ENCODE peak calls at places on chromosomes 13 and 19, in ten cellular contexts. N, X, V, Y, Z, C, T, R, O and H are unnamed samples.

GRCh38 chr19:55451163-55451521 is 8.0 kb upstream of the SHISA7 start:
- DNase-seq in X (no peak), Z (no peak), R (no peak), O (no peak), T (no peak), V (no peak), C (peak; percentile 54), Y (no peak), N (no peak), H (no peak)

GRCh38 chr19:41939861-41940442 is 11.7 kb upstream of the ERFL start:
- DNase-seq in C (peak; percentile 62), Y (no peak), T (peak; percentile 88), X (peak; percentile 14), O (no peak), R (no peak), Z (no peak), N (peak; percentile 82), V (no peak), H (peak; percentile 50)

GRCh38 chr13:93169980-93170379 is 56.6 kb upstream of the GPC6 start:
- DNase-seq in T (no peak), O (peak; percentile 46), V (peak; percentile 86), N (no peak), X (no peak), R (peak; percentile 97), Y (peak; percentile 12), C (no peak), Z (peak; percentile 34), H (no peak)

GRCh38 chr19:34712606-34713261 is 21.3 kb upstream of the ZNF181 start:
- DNase-seq in C (peak; percentile 86), V (peak; percentile 77), Z (peak; percentile 89), R (peak; percentile 82), N (peak; percentile 28), Y (peak; percentile 52), O (peak; percentile 81), X (peak; percentile 70), T (peak; percentile 56), H (no peak)

GRCh38 chr19:1279261-1279660 is 3.9 kb downstream of the FAM174C start:
- DNase-seq in T (no peak), Z (no peak), R (no peak), C (no peak), Y (no peak), O (no peak), V (no peak), N (no peak), X (no peak), H (no peak)

GRCh38 chr19:38913958-38914357 is 2.0 kb upstream of the CCER2 start:
- DNase-seq in Y (no peak), R (no peak), N (no peak), C (no peak), Z (no peak), T (no peak), O (no peak), X (no peak), V (no peak), H (no peak)

GRCh38 chr13:28034256-28034655 is 45.8 kb upstream of the URAD start:
- DNase-seq in O (no peak), N (no peak), V (no peak), R (no peak), Y (no peak), Z (no peak), C (no peak), T (no peak), X (no peak), H (no peak)

GRCh38 chr13:66501187-66501586 is 728.9 kb downstream of the PCDH9 start:
- DNase-seq in Y (no peak), R (peak; percentile 78), T (no peak), O (peak; percentile 4), C (no peak), Z (peak; percentile 59), X (no peak), V (peak; percentile 44), N (no peak), H (no peak)

GRCh38 chr19:54147676-54148075 is 10.1 kb downstream of the CNOT3 start:
- DNase-seq in N (no peak), X (no peak), O (no peak), Z (peak; percentile 52), Y (no peak), R (peak; percentile 28), V (no peak), T (no peak), C (no peak), H (no peak)

GRCh38 chr13:110638814-110639806 is 23.8 kb downstream of the NAXD start:
- DNase-seq in V (no peak), Y (no peak), C (no peak), T (no peak), O (no peak), X (no peak), Z (no peak), N (no peak), R (no peak), H (no peak)

GRCh38 chr13:59447846-59448620 is 715.7 kb downstream of the DIAPH3 start:
- DNase-seq in Z (peak; percentile 41), Y (no peak), X (no peak), V (no peak), T (no peak), R (peak; percentile 75), O (peak; percentile 71), C (peak; percentile 39), N (no peak), H (no peak)

GRCh38 chr19:17103177-17103576 is 27.6 kb downstream of the MYO9B start:
- DNase-seq in N (peak; percentile 30), Y (no peak), Z (peak; percentile 50), T (peak; percentile 49), C (peak; percentile 26), X (no peak), V (peak; percentile 58), R (peak; percentile 45), O (no peak), H (no peak)

GRCh38 chr19:49857834-49858590 is 7.1 kb downstream of the PTOV1 start:
- DNase-seq in N (no peak), T (peak; percentile 41), V (no peak), X (no peak), Z (no peak), Y (no peak), O (no peak), R (no peak), C (no peak), H (no peak)

GRCh38 chr19:39676004-39676403 is 20.3 kb downstream of the LGALS16 start:
- DNase-seq in Y (no peak), T (no peak), O (no peak), Z (no peak), X (no peak), R (no peak), C (no peak), V (peak; percentile 32), N (no peak), H (no peak)

GRCh38 chr13:77507931-77508776 is 27.4 kb upstream of the SCEL start:
- DNase-seq in O (peak; percentile 85), T (no peak), V (peak; percentile 92), N (no peak), X (no peak), Y (no peak), R (peak; percentile 49), C (no peak), Z (peak; percentile 35), H (no peak)

GRCh38 chr19:16139752-16140151 is 3.7 kb upstream of the HSH2D start:
- DNase-seq in V (no peak), C (no peak), X (no peak), Z (no peak), O (no peak), R (no peak), N (no peak), Y (no peak), T (no peak), H (no peak)

GRCh38 chr13:98842074-98842473 is 89.6 kb upstream of the SLC15A1 start:
- DNase-seq in X (peak; percentile 42), Z (no peak), C (no peak), O (no peak), V (no peak), R (no peak), N (no peak), Y (no peak), T (peak; percentile 45), H (no peak)

GRCh38 chr13:60303166-60303565 is 93.9 kb upstream of the TDRD3 start:
- DNase-seq in V (no peak), X (no peak), C (no peak), Y (no peak), T (no peak), O (no peak), R (no peak), N (no peak), Z (no peak), H (no peak)

GRCh38 chr19:18967358-18968146 is 26.5 kb upstream of the HOMER3 start:
- DNase-seq in R (peak; percentile 32), X (no peak), Z (peak; percentile 82), N (peak; percentile 12), O (peak; percentile 52), C (no peak), Y (no peak), V (peak; percentile 77), T (no peak), H (no peak)

GRCh38 chr19:5953680-5954213 is 24.2 kb downstream of the RANBP3 start:
- DNase-seq in C (no peak), V (no peak), X (no peak), R (no peak), Z (no peak), Y (no peak), O (peak; percentile 79), N (no peak), T (no peak), H (no peak)

GRCh38 chr19:54095136-54095858 is 5.3 kb downstream of the OSCAR start:
- DNase-seq in Y (no peak), T (no peak), V (no peak), Z (no peak), N (no peak), R (no peak), O (no peak), X (no peak), C (no peak), H (no peak)

GRCh38 chr19:30254214-30254613 is 118.0 kb upstream of the ZNF536 start:
- DNase-seq in R (no peak), Z (no peak), Y (no peak), C (no peak), T (no peak), N (no peak), O (no peak), X (no peak), V (no peak), H (no peak)
- TF ChIP-seq CTCF in R (no peak), Z (no peak), Y (no peak), C (no peak), T (no peak), N (no peak), O (no peak), X (no peak), V (no peak), H (no peak)

GRCh38 chr13:31947105-31947504 is 84.5 kb upstream of the FRY start:
- DNase-seq in T (no peak), O (peak; percentile 73), C (peak; percentile 16), R (no peak), V (no peak), N (no peak), Y (no peak), Z (no peak), X (no peak), H (no peak)
- TF ChIP-seq CTCF in T (peak; percentile 4), O (peak; percentile 56), C (peak; percentile 30), R (no peak), V (no peak), N (no peak), Y (no peak), Z (no peak), X (no peak), H (no peak)

GRCh38 chr19:58305065-58305931 is at the start of gene ERVK3-1:
- DNase-seq in R (peak; percentile 98), C (peak; percentile 97), O (peak; percentile 97), V (peak; percentile 98), Z (peak; percentile 99), N (peak; percentile 89), Y (peak; percentile 88), T (peak; percentile 94), X (peak; percentile 98), H (peak; percentile 89)
- TF ChIP-seq CTCF in R (no peak), C (no peak), O (no peak), V (no peak), Z (no peak), N (no peak), Y (no peak), T (no peak), X (no peak), H (no peak)

GRCh38 chr19:27774337-27774736 is 1438.6 kb downstream of the UQCRFS1 start:
- DNase-seq in N (no peak), V (peak; percentile 9), C (no peak), X (no peak), Y (no peak), T (peak; percentile 43), O (no peak), R (no peak), Z (no peak), H (no peak)
- TF ChIP-seq CTCF in N (no peak), V (no peak), C (no peak), X (peak; percentile 16), Y (peak; percentile 13), T (peak; percentile 44), O (peak; percentile 31), R (no peak), Z (peak; percentile 52), H (no peak)